ENCODE peak calls at places on chromosomes 7 and 10, in seven cellular contexts. Z is HFFc6, E is nucleus accumbens, Q is frontal cortex, I is Right ventricle myocardium inferior, L is RCC 7860, A is GM10248. T is an unnamed sample.

GRCh38 chr10:67883710-67884312 is 645 bp upstream of the SIRT1 start:
- DNase-seq in Q (peak), L (no peak), I (no peak), E (no peak), Z (no peak), A (peak), T (no peak)

GRCh38 chr10:98344589-98345038 is 70.4 kb downstream of the PYROXD2 start:
- DNase-seq in L (no peak), Q (no peak), I (peak), E (no peak), A (no peak), Z (peak), T (no peak)

GRCh38 chr7:34823650-34824258 is 165.7 kb downstream of the NPSR1 start:
- DNase-seq in I (no peak), Z (peak), A (peak), E (no peak), L (peak), Q (peak), T (peak)

GRCh38 chr7:123024989-123025758 is 29.7 kb upstream of the TAS2R16 start:
- DNase-seq in I (no peak), A (no peak), Q (no peak), Z (no peak), L (peak), E (no peak), T (no peak)

GRCh38 chr7:51213618-51214017 is 103.0 kb downstream of the COBL start:
- DNase-seq in L (no peak), A (no peak), Z (no peak), E (no peak), I (no peak), Q (no peak), T (no peak)

GRCh38 chr7:85186521-85187241 is at the start of gene SEMA3D:
- DNase-seq in Z (peak), L (no peak), I (peak), A (peak), E (peak), Q (peak), T (peak)

GRCh38 chr10:130463876-130464360 is 327.7 kb downstream of the GLRX3 start:
- DNase-seq in A (no peak), L (no peak), Q (no peak), Z (no peak), I (no peak), E (no peak), T (no peak)

GRCh38 chr10:9957352-9957751 is 1060.3 kb upstream of the CELF2 start:
- DNase-seq in Z (no peak), I (no peak), Q (no peak), L (no peak), E (no peak), A (no peak), T (no peak)

GRCh38 chr7:43639858-43640491 is 57.1 kb downstream of the STK17A start:
- DNase-seq in E (no peak), L (no peak), Q (no peak), A (no peak), Z (peak), I (no peak), T (no peak)

GRCh38 chr7:132395375-132395774 is 180.9 kb downstream of the PLXNA4 start:
- DNase-seq in I (no peak), Z (no peak), E (no peak), Q (no peak), L (no peak), A (no peak), T (no peak)

GRCh38 chr7:154928136-154929005 is 74.6 kb downstream of the PAXIP1 start:
- DNase-seq in L (peak), A (peak), Z (peak), E (no peak), I (no peak), Q (no peak), T (peak)

GRCh38 chr7:151339651-151340377 is 1.8 kb upstream of the NUB1 start:
- DNase-seq in I (no peak), E (no peak), Z (no peak), Q (no peak), A (peak), L (no peak), T (no peak)

GRCh38 chr10:11246752-11247467 is 229.2 kb downstream of the CELF2 start:
- DNase-seq in Q (no peak), A (peak), I (no peak), E (no peak), L (no peak), Z (no peak), T (no peak)

GRCh38 chr7:28891192-28891872 is 66.8 kb downstream of the TRIL start:
- DNase-seq in L (no peak), Z (no peak), Q (no peak), I (no peak), A (no peak), E (no peak), T (no peak)

GRCh38 chr10:127148066-127148932 is 48.1 kb downstream of the INSYN2A start:
- DNase-seq in L (peak), A (no peak), Z (peak), E (no peak), I (no peak), Q (no peak), T (no peak)

GRCh38 chr10:4765428-4765827 is 60.6 kb upstream of the AKR1E2 start:
- DNase-seq in I (no peak), Q (no peak), Z (peak), A (no peak), L (peak), E (no peak), T (no peak)

GRCh38 chr10:23192741-23193434 is 776 bp downstream of the PTF1A start:
- DNase-seq in Q (no peak), E (no peak), I (no peak), L (no peak), Z (no peak), A (peak), T (no peak)

GRCh38 chr7:106623846-106624245 is 37.1 kb downstream of the CCDC71L start:
- DNase-seq in Z (peak), L (peak), E (no peak), Q (no peak), I (no peak), A (no peak), T (no peak)

GRCh38 chr10:91551856-91552255 is 81.0 kb downstream of the PPP1R3C start:
- DNase-seq in A (peak), Q (no peak), E (no peak), Z (peak), I (peak), L (no peak), T (no peak)

GRCh38 chr7:135238112-135238744 is 4.6 kb downstream of the STRA8 start:
- DNase-seq in E (no peak), L (no peak), A (no peak), Z (no peak), Q (no peak), I (no peak), T (no peak)

GRCh38 chr10:23200997-23201652 is 9.0 kb downstream of the PTF1A start:
- DNase-seq in A (peak), E (no peak), L (no peak), Q (no peak), Z (no peak), I (no peak), T (no peak)

GRCh38 chr7:99733448-99733847 is 1.5 kb downstream of the CYP3A7 start:
- DNase-seq in E (no peak), I (no peak), Q (no peak), L (no peak), Z (no peak), A (no peak), T (no peak)

GRCh38 chr7:94823952-94824351 is 83.4 kb upstream of the PPP1R9A start:
- DNase-seq in Z (no peak), I (no peak), L (peak), Q (no peak), A (no peak), E (no peak), T (no peak)

GRCh38 chr7:33137098-33137497 is 7.7 kb downstream of the BBS9 start:
- DNase-seq in E (no peak), Z (no peak), I (no peak), Q (no peak), A (no peak), L (no peak), T (no peak)

GRCh38 chr10:116055919-116056252 is 217.1 kb downstream of the GFRA1 start:
- DNase-seq in Z (no peak), L (no peak), I (no peak), Q (no peak), A (no peak), E (no peak), T (no peak)

GRCh38 chr10:77404801-77405200 is 232.8 kb downstream of the KCNMA1 start:
- DNase-seq in I (no peak), E (no peak), Q (no peak), A (no peak), L (no peak), Z (no peak), T (no peak)

GRCh38 chr7:30595461-30596042 is 874 bp downstream of the GARS1 start:
- DNase-seq in Q (no peak), Z (no peak), L (no peak), A (no peak), I (no peak), E (no peak), T (peak)

GRCh38 chr7:12805957-12806356 is 118.5 kb downstream of the ARL4A start:
- DNase-seq in E (no peak), L (no peak), Q (no peak), A (no peak), Z (no peak), I (no peak), T (no peak)

GRCh38 chr10:48811461-48811860 is 126.8 kb downstream of the WDFY4 start:
- DNase-seq in I (no peak), A (no peak), E (no peak), Z (peak), Q (no peak), L (peak), T (no peak)

GRCh38 chr7:34850681-34851080 is 186.6 kb downstream of the DPY19L1 start:
- DNase-seq in I (no peak), Z (no peak), A (no peak), L (no peak), Q (no peak), E (no peak), T (no peak)

GRCh38 chr7:79334841-79335240 is 118.6 kb downstream of the MAGI2 start:
- DNase-seq in L (no peak), Z (no peak), I (no peak), Q (no peak), E (no peak), A (no peak), T (no peak)

GRCh38 chr7:17009007-17009719 is 127.4 kb upstream of the AGR3 start:
- DNase-seq in Q (no peak), I (no peak), A (no peak), L (no peak), Z (peak), E (no peak), T (no peak)

GRCh38 chr7:34652784-34653183 is 5.2 kb upstream of the NPSR1 start:
- DNase-seq in I (no peak), L (no peak), E (no peak), Z (no peak), Q (no peak), A (no peak), T (no peak)

GRCh38 chr10:132651511-132652029 is 114.0 kb downstream of the INPP5A start:
- DNase-seq in Z (no peak), A (no peak), L (no peak), E (no peak), I (no peak), Q (no peak), T (no peak)

GRCh38 chr10:7391748-7392147 is 19.1 kb downstream of the SFMBT2 start:
- DNase-seq in Q (no peak), A (no peak), Z (no peak), E (no peak), L (no peak), I (no peak), T (no peak)

GRCh38 chr7:3861371-3861770 is 560.3 kb downstream of the SDK1 start:
- DNase-seq in E (no peak), L (no peak), I (no peak), Z (no peak), Q (no peak), A (no peak), T (no peak)

GRCh38 chr10:6543431-6544005 is 36.6 kb downstream of the PRKCQ start:
- DNase-seq in Q (no peak), A (no peak), I (no peak), L (no peak), E (no peak), Z (no peak), T (no peak)

GRCh38 chr7:24301703-24302102 is 17.7 kb downstream of the NPY start:
- DNase-seq in Q (no peak), E (no peak), I (no peak), L (no peak), A (no peak), Z (no peak), T (no peak)

GRCh38 chr10:75592888-75593643 is 161.6 kb downstream of the LRMDA start:
- DNase-seq in L (no peak), I (no peak), E (no peak), A (no peak), Z (no peak), Q (no peak), T (no peak)

T was measured in germinal center.